ENCODE peak calls at places on chromosomes 13 and 19, in eight cellular contexts. S is WERI-Rb-1, U is mesendoderm, D is mammary epithelial cell, C is left ventricle myocardium inferior, L is GM23338, W is dorsolateral prefrontal cortex, Z is heart right ventricle. Y is an unnamed sample.

GRCh38 chr19:12194827-12195500 is 32.1 kb downstream of the ZNF136 start:
- DNase-seq in S (peak; percentile 96), C (peak; percentile 87), U (peak; percentile 92), W (peak; percentile 95), Z (peak; percentile 84), L (peak; percentile 95), D (peak; percentile 35), Y (peak; percentile 31)

GRCh38 chr13:77222909-77223308 is 104.0 kb downstream of the MYCBP2 start:
- DNase-seq in S (no peak), U (peak; percentile 18), Z (no peak), D (no peak), W (no peak), L (no peak), C (no peak), Y (no peak)

GRCh38 chr13:30577381-30577780 is 40.3 kb upstream of the USPL1 start:
- DNase-seq in U (peak; percentile 36), C (no peak), S (peak; percentile 12), Z (no peak), D (peak; percentile 98), W (no peak), L (no peak), Y (peak; percentile 39)

GRCh38 chr13:79379274-79379673 is 26.8 kb downstream of the RBM26 start:
- DNase-seq in W (no peak), L (no peak), Z (no peak), U (no peak), S (no peak), C (no peak), D (no peak), Y (no peak)

GRCh38 chr13:36848228-36848982 is 29.4 kb downstream of the RFXAP start:
- DNase-seq in W (no peak), L (peak; percentile 56), C (no peak), D (no peak), U (peak; percentile 43), Z (no peak), S (no peak), Y (peak; percentile 44)

GRCh38 chr13:77349365-77349764 is 22.5 kb upstream of the MYCBP2 start:
- DNase-seq in U (no peak), S (no peak), D (no peak), Z (no peak), W (no peak), C (no peak), L (no peak), Y (no peak)

GRCh38 chr13:80508031-80508430 is 167.1 kb upstream of the SPRY2 start:
- DNase-seq in C (no peak), Z (no peak), U (no peak), W (no peak), S (no peak), D (no peak), L (no peak), Y (no peak)

GRCh38 chr19:57961785-57962184 is 12.5 kb downstream of the C19orf18 start:
- DNase-seq in U (no peak), Z (no peak), C (no peak), D (no peak), W (no peak), L (no peak), S (no peak), Y (no peak)

GRCh38 chr19:58460039-58460438 is 6.8 kb upstream of the ZNF324 start:
- DNase-seq in S (no peak), L (no peak), D (peak; percentile 73), W (no peak), Z (no peak), U (no peak), C (no peak), Y (no peak)

GRCh38 chr13:24083722-24084421 is 76.6 kb upstream of the SPATA13 start:
- DNase-seq in W (peak; percentile 57), Z (no peak), C (no peak), D (no peak), U (no peak), L (no peak), S (no peak), Y (no peak)

GRCh38 chr13:41577437-41577836 is 120.1 kb downstream of the RGCC start:
- DNase-seq in W (no peak), S (no peak), U (no peak), C (peak; percentile 36), Z (no peak), L (no peak), D (no peak), Y (no peak)

GRCh38 chr13:33025220-33025744 is 9.1 kb downstream of the KL start:
- DNase-seq in Z (no peak), D (no peak), U (no peak), W (no peak), C (no peak), S (no peak), L (peak; percentile 39), Y (no peak)

GRCh38 chr19:14770136-14770535 is 8.2 kb downstream of the ADGRE2 start:
- DNase-seq in L (no peak), Z (no peak), S (no peak), U (no peak), C (no peak), D (no peak), W (no peak), Y (no peak)

GRCh38 chr13:113724780-113725315 is 34.2 kb upstream of the TMEM255B start:
- DNase-seq in Z (peak; percentile 81), W (peak; percentile 80), U (peak; percentile 76), C (peak; percentile 75), S (peak; percentile 95), L (peak; percentile 83), D (peak; percentile 61), Y (no peak)

GRCh38 chr19:33997690-33998089 is 174.6 kb upstream of the LSM14A start:
- DNase-seq in D (no peak), L (no peak), S (no peak), U (no peak), C (no peak), Z (no peak), W (no peak), Y (no peak)

GRCh38 chr13:89733686-89734085 is 1613.8 kb upstream of the MIR17HG start:
- DNase-seq in L (no peak), U (no peak), S (no peak), W (no peak), D (no peak), Z (no peak), C (no peak), Y (no peak)

GRCh38 chr13:24777171-24777570 is 13.2 kb downstream of the RNF17 start:
- DNase-seq in S (no peak), Z (no peak), W (no peak), C (no peak), L (no peak), U (no peak), D (peak; percentile 49), Y (no peak)

DNA sequence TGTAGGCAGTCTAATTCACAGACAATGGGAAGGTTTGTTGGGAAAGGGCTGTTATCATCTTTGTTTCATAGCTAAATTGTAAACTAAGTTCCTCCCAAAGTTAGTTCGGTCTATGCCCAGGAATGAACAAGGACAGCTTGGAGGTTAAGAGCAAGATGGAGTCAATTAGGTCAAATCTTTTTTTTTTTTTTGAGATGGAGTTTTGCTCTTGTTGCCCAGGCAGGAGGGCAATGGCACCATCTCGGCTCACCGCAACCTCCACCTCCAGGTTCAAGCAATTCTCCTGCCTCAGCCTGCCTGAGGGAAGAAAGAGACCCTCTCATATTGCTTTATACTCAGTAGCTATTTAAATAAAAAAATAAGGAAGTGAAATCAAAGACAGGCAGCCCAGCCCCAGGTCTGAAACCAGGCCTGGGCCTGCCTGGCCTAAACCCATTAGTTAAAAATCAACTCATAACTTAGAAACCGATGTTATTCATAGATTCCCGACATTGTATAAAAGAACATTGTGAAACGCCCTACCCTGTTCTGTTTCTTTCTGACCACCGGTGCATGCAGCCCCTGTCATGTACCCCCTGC is 297.4 kb upstream of the SGCG start:
- DNase-seq in L (no peak), C (no peak), D (no peak), U (no peak), W (no peak), S (no peak), Z (no peak), Y (no peak)
- H3K4me3 ChIP-seq in L (no peak overlapping the region), C (no peak overlapping the region), D (no peak overlapping the region), U (no peak overlapping the region), W (no peak overlapping the region), S (no peak overlapping the region), Z (no peak overlapping the region), Y (no peak overlapping the region)

GRCh38 chr19:42176990-42177685 is 40.3 kb downstream of the DEDD2 start:
- DNase-seq in W (peak; percentile 70), D (peak; percentile 76), U (peak; percentile 88), S (peak; percentile 92), L (peak; percentile 90), C (peak; percentile 66), Z (peak; percentile 73), Y (peak; percentile 77)

GRCh38 chr19:42177686-42178019 is 39.8 kb downstream of the DEDD2 start:
- DNase-seq in C (no peak), Z (no peak), S (no peak), D (no peak), U (no peak), L (no peak), W (no peak), Y (no peak)

GRCh38 chr19:42176649-42176989 is 40.9 kb downstream of the DEDD2 start:
- DNase-seq in D (no peak), S (no peak), C (no peak), L (peak; percentile 52), W (no peak), U (no peak), Z (no peak), Y (no peak)

GRCh38 chr19:42178791-42179500 is 38.5 kb downstream of the DEDD2 start:
- DNase-seq in U (peak; percentile 61), W (no peak), Z (no peak), D (no peak), L (peak; percentile 85), S (peak; percentile 59), C (no peak), Y (peak; percentile 24)

DNA sequence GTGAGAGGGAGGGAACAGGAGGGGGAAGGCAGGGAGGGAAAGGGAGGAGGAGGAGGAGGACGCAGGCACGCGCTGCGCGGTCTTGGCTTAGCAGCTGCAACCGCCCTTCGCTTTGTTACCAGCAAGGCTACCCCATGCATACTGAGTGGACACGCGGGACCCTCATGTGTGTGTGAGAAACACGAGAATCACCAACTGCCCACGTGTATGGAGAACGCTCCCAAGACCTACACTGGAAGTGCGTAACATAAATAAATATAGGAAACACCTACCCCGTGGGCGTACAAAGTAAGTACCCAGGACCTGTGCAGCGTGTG is 38.0 kb downstream of the DEDD2 start:
- DNase-seq in W (no peak), U (no peak), L (no peak), D (no peak), C (no peak), S (no peak), Z (no peak), Y (no peak)
- H3K27me3 ChIP-seq in W (peaks cover 16% of the 10 kb centered on the region), U (peaks cover 39% of the 10 kb centered on the region), L (peaks cover 75% of the 10 kb centered on the region), D (peaks cover 20% of the 10 kb centered on the region), C (peaks cover 87% of the 10 kb centered on the region), S (peaks cover 11% of the 10 kb centered on the region), Z (peaks cover 85% of the 10 kb centered on the region), Y (peaks cover 34% of the 10 kb centered on the region)

GRCh38 chr19:28727835-28728159 is 485.2 kb downstream of the UQCRFS1 start:
- DNase-seq in Z (no peak), C (no peak), S (no peak), W (no peak), D (no peak), U (no peak), L (no peak), Y (no peak)
- H3K4me3 ChIP-seq in Z (peak overlapping the region; percentile 10), C (peak overlapping the region; percentile 55), S (no peak overlapping the region), W (no peak overlapping the region), D (no peak overlapping the region), U (no peak overlapping the region), L (peak overlapping the region; percentile 62), Y (no peak overlapping the region)

GRCh38 chr13:99981115-99982020 is at the start of gene ZIC2:
- DNase-seq in W (no peak), L (peak; percentile 86), C (no peak), S (peak; percentile 91), Z (no peak), D (peak; percentile 60), U (peak; percentile 96), Y (peak; percentile 63)
- H3K27me3 ChIP-seq in W (peaks cover 93% of the 10 kb centered on the region), L (peaks cover 75% of the 10 kb centered on the region), C (peaks cover 100% of the 10 kb centered on the region), S (peaks cover 38% of the 10 kb centered on the region), Z (peaks cover 99% of the 10 kb centered on the region), D (peaks cover 58% of the 10 kb centered on the region), U (no peaks in the 10 kb centered on the region), Y (no peaks in the 10 kb centered on the region)